ENCODE peak calls at places on chromosome 15, in eight cellular contexts. T is NCI-H748 treated with DMSO at 0.1 percent for 48 hours; J is AG20443; G is GM13977; E is activated T-helper 1 cell treated with anti-CD3 and anti-CD28 coated beads, Interleukin-12 subunit alpha, Interleukin-12 subunit beta, Interleukin-2, Interleukin-4 antibody, amounts not matched to agents 30 ng/mL and 10 ng/mL and 1 ng/mL, durations not matched to agents 14 hours and 24 hours and 36 hours; P is AG04450; U is tibial nerve; K is GM23248. Z is an unnamed sample.

GRCh38 chr15:42800731-42801474 is 64.0 kb upstream of the CDAN1 start:
- DNase-seq in P (no peak), T (no peak), J (no peak), E (no peak), G (no peak), U (no peak), K (no peak), Z (peak)

GRCh38 chr15:55168350-55168974 is 28.3 kb downstream of the RSL24D1 start:
- DNase-seq in E (peak), U (no peak), T (peak), J (peak), K (peak), P (peak), G (peak), Z (peak)

GRCh38 chr15:40087991-40088928 is 20.4 kb downstream of the BMF start:
- DNase-seq in J (peak), E (no peak), U (peak), P (no peak), T (no peak), G (no peak), K (peak), Z (no peak)

GRCh38 chr15:64681424-64682024 is 93.9 kb downstream of the RBPMS2 start:
- DNase-seq in U (no peak), T (peak), E (no peak), P (no peak), K (peak), J (peak), G (peak), Z (no peak)

GRCh38 chr15:41966414-41966812 is 5.9 kb downstream of the EHD4 start:
- DNase-seq in T (no peak), K (no peak), P (no peak), G (no peak), J (no peak), U (no peak), E (no peak), Z (no peak)

GRCh38 chr15:98421419-98422085 is 226.8 kb upstream of the IGF1R start:
- DNase-seq in K (peak), U (peak), T (peak), P (no peak), E (peak), G (peak), J (peak), Z (no peak)

GRCh38 chr15:47586653-47587224 is 130.6 kb upstream of the SEMA6D start:
- DNase-seq in G (no peak), U (no peak), J (no peak), P (no peak), K (no peak), T (no peak), E (no peak), Z (no peak)

GRCh38 chr15:96578393-96578792 is 247.9 kb downstream of the NR2F2 start:
- DNase-seq in K (no peak), G (no peak), J (no peak), T (no peak), U (no peak), P (no peak), E (no peak), Z (no peak)

GRCh38 chr15:63258658-63259057 is 18.7 kb upstream of the APH1B start:
- DNase-seq in G (no peak), K (no peak), U (no peak), P (no peak), J (no peak), E (no peak), T (no peak), Z (no peak)

GRCh38 chr15:33675246-33675645 is 293.1 kb upstream of the CHRM5 start:
- DNase-seq in T (peak), P (no peak), E (no peak), K (peak), J (peak), G (peak), U (no peak), Z (peak)

GRCh38 chr15:74816624-74817369 is 4.2 kb downstream of the LMAN1L start:
- DNase-seq in U (no peak), J (no peak), E (no peak), G (no peak), T (no peak), K (no peak), P (no peak), Z (no peak)

GRCh38 chr15:74955017-74955416 is 1.6 kb downstream of the RPP25 start:
- DNase-seq in P (no peak), K (no peak), E (no peak), T (no peak), G (no peak), U (no peak), J (no peak), Z (no peak)

GRCh38 chr15:85003593-85004312 is 22.1 kb downstream of the PDE8A start:
- DNase-seq in J (no peak), P (no peak), G (no peak), E (no peak), U (no peak), K (no peak), T (no peak), Z (no peak)

GRCh38 chr15:91982401-91982800 is 128.9 kb downstream of the SLCO3A1 start:
- DNase-seq in U (no peak), T (no peak), G (no peak), J (peak), K (peak), E (no peak), P (no peak), Z (no peak)

GRCh38 chr15:100929641-100930042 is 10.5 kb downstream of the LRRK1 start:
- DNase-seq in T (no peak), K (no peak), G (no peak), P (no peak), U (no peak), J (no peak), E (no peak), Z (no peak)